ENCODE peak calls at places on chromosomes 16 and 17, in eight cellular contexts. One of them, this sample, is unnamed.

GRCh38 chr17:32161506-32162365 is 19.4 kb downstream of the RHOT1 start:
- DNase-seq in heart right ventricle: no peak
- DNase-seq in sigmoid colon: no peak
- DNase-seq in GM12865: no peak
- DNase-seq in iris pigment epithelial cell: peak
- DNase-seq in anterior cingulate cortex: no peak
- DNase-seq in AG04450: peak
- DNase-seq in sciatic nerve: no peak
- DNase-seq in this sample: no peak

GRCh38 chr16:67653131-67654068 is 6.7 kb downstream of the ACD start:
- DNase-seq in heart right ventricle: no peak
- DNase-seq in sigmoid colon: no peak
- DNase-seq in GM12865: no peak
- DNase-seq in iris pigment epithelial cell: no peak
- DNase-seq in anterior cingulate cortex: no peak
- DNase-seq in AG04450: no peak
- DNase-seq in sciatic nerve: no peak
- DNase-seq in this sample: no peak

GRCh38 chr17:1398900-1399299 is 1.1 kb downstream of the YWHAE start:
- DNase-seq in heart right ventricle: no peak
- DNase-seq in sigmoid colon: no peak
- DNase-seq in GM12865: peak
- DNase-seq in iris pigment epithelial cell: peak
- DNase-seq in anterior cingulate cortex: no peak
- DNase-seq in AG04450: no peak
- DNase-seq in sciatic nerve: no peak
- DNase-seq in this sample: peak

GRCh38 chr16:56357765-56358322 is 67.5 kb downstream of the AMFR start:
- DNase-seq in heart right ventricle: no peak
- DNase-seq in sigmoid colon: peak
- DNase-seq in GM12865: peak
- DNase-seq in iris pigment epithelial cell: peak
- DNase-seq in anterior cingulate cortex: no peak
- DNase-seq in AG04450: no peak
- DNase-seq in sciatic nerve: peak
- DNase-seq in this sample: peak

GRCh38 chr17:55722016-55722706 is 503 bp downstream of the TMEM100 start:
- DNase-seq in heart right ventricle: no peak
- DNase-seq in sigmoid colon: no peak
- DNase-seq in GM12865: no peak
- DNase-seq in iris pigment epithelial cell: peak
- DNase-seq in anterior cingulate cortex: no peak
- DNase-seq in AG04450: no peak
- DNase-seq in sciatic nerve: no peak
- DNase-seq in this sample: no peak

GRCh38 chr16:30839523-30840227 is 52.7 kb upstream of the ZNF629 start:
- DNase-seq in heart right ventricle: no peak
- DNase-seq in sigmoid colon: no peak
- DNase-seq in GM12865: no peak
- DNase-seq in iris pigment epithelial cell: no peak
- DNase-seq in anterior cingulate cortex: no peak
- DNase-seq in AG04450: no peak
- DNase-seq in sciatic nerve: no peak
- DNase-seq in this sample: no peak

GRCh38 chr17:78839173-78839761 is 1.3 kb downstream of the USP36 start:
- DNase-seq in heart right ventricle: no peak
- DNase-seq in sigmoid colon: no peak
- DNase-seq in GM12865: peak
- DNase-seq in iris pigment epithelial cell: peak
- DNase-seq in anterior cingulate cortex: no peak
- DNase-seq in AG04450: no peak
- DNase-seq in sciatic nerve: no peak
- DNase-seq in this sample: no peak

GRCh38 chr17:8125196-8125946 is 1.5 kb upstream of the HES7 start:
- DNase-seq in heart right ventricle: peak
- DNase-seq in sigmoid colon: peak
- DNase-seq in GM12865: peak
- DNase-seq in iris pigment epithelial cell: peak
- DNase-seq in anterior cingulate cortex: peak
- DNase-seq in AG04450: no peak
- DNase-seq in sciatic nerve: peak
- DNase-seq in this sample: peak

GRCh38 chr17:3861761-3862681 is 16.0 kb upstream of the NCBP3 start:
- DNase-seq in heart right ventricle: no peak
- DNase-seq in sigmoid colon: no peak
- DNase-seq in GM12865: no peak
- DNase-seq in iris pigment epithelial cell: no peak
- DNase-seq in anterior cingulate cortex: no peak
- DNase-seq in AG04450: no peak
- DNase-seq in sciatic nerve: no peak
- DNase-seq in this sample: no peak

GRCh38 chr17:68048996-68049395 is 13.5 kb downstream of the KPNA2 start:
- DNase-seq in heart right ventricle: no peak
- DNase-seq in sigmoid colon: no peak
- DNase-seq in GM12865: peak
- DNase-seq in iris pigment epithelial cell: no peak
- DNase-seq in anterior cingulate cortex: no peak
- DNase-seq in AG04450: no peak
- DNase-seq in sciatic nerve: no peak
- DNase-seq in this sample: no peak

GRCh38 chr16:88973415-88974050 is 3.5 kb downstream of the CBFA2T3 start:
- DNase-seq in heart right ventricle: no peak
- DNase-seq in sigmoid colon: no peak
- DNase-seq in GM12865: no peak
- DNase-seq in iris pigment epithelial cell: no peak
- DNase-seq in anterior cingulate cortex: no peak
- DNase-seq in AG04450: no peak
- DNase-seq in sciatic nerve: no peak
- DNase-seq in this sample: no peak

GRCh38 chr16:78785218-78785617 is 685.8 kb downstream of the WWOX start:
- DNase-seq in heart right ventricle: no peak
- DNase-seq in sigmoid colon: no peak
- DNase-seq in GM12865: no peak
- DNase-seq in iris pigment epithelial cell: no peak
- DNase-seq in anterior cingulate cortex: no peak
- DNase-seq in AG04450: no peak
- DNase-seq in sciatic nerve: no peak
- DNase-seq in this sample: no peak

GRCh38 chr17:78272181-78272913 is 40.9 kb downstream of the TMEM235 start:
- DNase-seq in heart right ventricle: peak
- DNase-seq in sigmoid colon: peak
- DNase-seq in GM12865: peak
- DNase-seq in iris pigment epithelial cell: peak
- DNase-seq in anterior cingulate cortex: no peak
- DNase-seq in AG04450: peak
- DNase-seq in sciatic nerve: no peak
- DNase-seq in this sample: no peak

GRCh38 chr17:30347488-30347887 is 13.6 kb upstream of the TMIGD1 start:
- DNase-seq in heart right ventricle: no peak
- DNase-seq in sigmoid colon: no peak
- DNase-seq in GM12865: no peak
- DNase-seq in iris pigment epithelial cell: no peak
- DNase-seq in anterior cingulate cortex: no peak
- DNase-seq in AG04450: no peak
- DNase-seq in sciatic nerve: no peak
- DNase-seq in this sample: no peak

GRCh38 chr17:83013779-83014117 is 65.7 kb upstream of the METRNL start:
- DNase-seq in heart right ventricle: no peak
- DNase-seq in sigmoid colon: no peak
- DNase-seq in GM12865: no peak
- DNase-seq in iris pigment epithelial cell: no peak
- DNase-seq in anterior cingulate cortex: no peak
- DNase-seq in AG04450: no peak
- DNase-seq in sciatic nerve: no peak
- DNase-seq in this sample: no peak

GRCh38 chr17:76716146-76716833 is 5.5 kb upstream of the MXRA7 start:
- DNase-seq in heart right ventricle: no peak
- DNase-seq in sigmoid colon: peak
- DNase-seq in GM12865: no peak
- DNase-seq in iris pigment epithelial cell: peak
- DNase-seq in anterior cingulate cortex: no peak
- DNase-seq in AG04450: peak
- DNase-seq in sciatic nerve: no peak
- DNase-seq in this sample: peak

GRCh38 chr17:82391496-82392066 is 20.0 kb downstream of the UTS2R start:
- DNase-seq in heart right ventricle: no peak
- DNase-seq in sigmoid colon: no peak
- DNase-seq in GM12865: no peak
- DNase-seq in iris pigment epithelial cell: no peak
- DNase-seq in anterior cingulate cortex: no peak
- DNase-seq in AG04450: no peak
- DNase-seq in sciatic nerve: no peak
- DNase-seq in this sample: no peak

GRCh38 chr16:89115216-89115949 is 21.7 kb downstream of the ACSF3 start:
- DNase-seq in heart right ventricle: peak
- DNase-seq in sigmoid colon: peak
- DNase-seq in GM12865: peak
- DNase-seq in iris pigment epithelial cell: peak
- DNase-seq in anterior cingulate cortex: peak
- DNase-seq in AG04450: no peak
- DNase-seq in sciatic nerve: peak
- DNase-seq in this sample: peak

GRCh38 chr17:28907709-28908475 is 5.0 kb upstream of the DHRS13 start:
- DNase-seq in heart right ventricle: no peak
- DNase-seq in sigmoid colon: no peak
- DNase-seq in GM12865: no peak
- DNase-seq in iris pigment epithelial cell: no peak
- DNase-seq in anterior cingulate cortex: no peak
- DNase-seq in AG04450: no peak
- DNase-seq in sciatic nerve: no peak
- DNase-seq in this sample: no peak

GRCh38 chr17:61352771-61353170 is 46.9 kb upstream of the TBX2 start:
- DNase-seq in heart right ventricle: no peak
- DNase-seq in sigmoid colon: no peak
- DNase-seq in GM12865: no peak
- DNase-seq in iris pigment epithelial cell: no peak
- DNase-seq in anterior cingulate cortex: no peak
- DNase-seq in AG04450: no peak
- DNase-seq in sciatic nerve: no peak
- DNase-seq in this sample: no peak

GRCh38 chr17:40509626-40510327 is 8.4 kb upstream of the TNS4 start:
- DNase-seq in heart right ventricle: no peak
- DNase-seq in sigmoid colon: peak
- DNase-seq in GM12865: no peak
- DNase-seq in iris pigment epithelial cell: no peak
- DNase-seq in anterior cingulate cortex: no peak
- DNase-seq in AG04450: no peak
- DNase-seq in sciatic nerve: no peak
- DNase-seq in this sample: no peak

GRCh38 chr17:9244066-9245052 is 223.0 kb downstream of the NTN1 start:
- DNase-seq in heart right ventricle: no peak
- DNase-seq in sigmoid colon: peak
- DNase-seq in GM12865: no peak
- DNase-seq in iris pigment epithelial cell: peak
- DNase-seq in anterior cingulate cortex: peak
- DNase-seq in AG04450: peak
- DNase-seq in sciatic nerve: no peak
- DNase-seq in this sample: no peak

GRCh38 chr17:2435181-2435741 is 34.4 kb upstream of the MNT start:
- DNase-seq in heart right ventricle: no peak
- DNase-seq in sigmoid colon: no peak
- DNase-seq in GM12865: no peak
- DNase-seq in iris pigment epithelial cell: no peak
- DNase-seq in anterior cingulate cortex: peak
- DNase-seq in AG04450: no peak
- DNase-seq in sciatic nerve: no peak
- DNase-seq in this sample: no peak